ENCODE peak calls at places on chromosomes 16 and 17, in ten cellular contexts. A is AG08396; S is stimulated activated CD4-positive, alpha-beta T cell treated with anti-CD3 and anti-CD28 coated beads, Interleukin-1b, Interleukin-23, amount 100 ng/mL, for 1 hour; W is sciatic nerve; T is stimulated activated CD8-positive, alpha-beta memory T cell treated with anti-CD3 and anti-CD28 coated beads, Interleukin-2, amount 100 ng/mL, for 48 hours; K is activated T-helper 1 cell treated with Interleukin-2 at 50 U/mL for 16 hours; Q is EH; L is GM23248; R is kidney glomerular epithelial cell; H is EL. G is an unnamed sample.

GRCh38 chr16:87662254-87663204 is 60.2 kb downstream of the JPH3 start:
- DNase-seq in A (no peak), T (no peak), L (no peak), Q (no peak), K (no peak), W (no peak), H (no peak), S (no peak), R (no peak), G (no peak)

GRCh38 chr17:5282639-5283217 is 644 bp downstream of the RABEP1 start:
- DNase-seq in S (peak; percentile 27), W (peak; percentile 66), K (no peak), L (peak; percentile 54), T (no peak), R (no peak), A (peak; percentile 49), Q (peak; percentile 16), H (peak; percentile 23), G (peak; percentile 37)

GRCh38 chr17:17540278-17540906 is 44.2 kb upstream of the RASD1 start:
- DNase-seq in Q (no peak), A (no peak), R (no peak), L (no peak), W (no peak), T (no peak), S (no peak), H (no peak), K (no peak), G (no peak)

GRCh38 chr17:51397361-51398127 is 137.2 kb downstream of the UTP18 start:
- DNase-seq in T (no peak), A (peak; percentile 24), R (peak; percentile 81), H (peak; percentile 70), L (peak; percentile 52), K (no peak), W (no peak), S (no peak), Q (peak; percentile 39), G (no peak)

GRCh38 chr17:68910256-68910705 is 44.9 kb downstream of the ABCA8 start:
- DNase-seq in T (no peak), W (peak; percentile 63), H (peak; percentile 6), K (no peak), L (peak; percentile 12), A (no peak), R (no peak), S (no peak), Q (no peak), G (no peak)

GRCh38 chr17:55769625-55770000 is 18.8 kb downstream of the PCTP start:
- DNase-seq in S (no peak), W (no peak), L (peak; percentile 97), Q (peak; percentile 88), R (no peak), H (peak; percentile 83), A (peak; percentile 72), T (no peak), K (no peak), G (no peak)

GRCh38 chr16:56965149-56965938 is 3.6 kb downstream of the CETP start:
- DNase-seq in K (no peak), A (no peak), T (no peak), R (no peak), L (peak; percentile 42), Q (peak; percentile 34), W (no peak), H (peak; percentile 34), S (no peak), G (no peak)

GRCh38 chr16:86625029-86625428 is 46.7 kb downstream of the FOXL1 start:
- DNase-seq in L (no peak), W (peak; percentile 38), R (no peak), T (no peak), A (no peak), S (no peak), K (no peak), H (no peak), Q (no peak), G (no peak)

GRCh38 chr17:20983359-20983637 is 59.5 kb downstream of the USP22 start:
- DNase-seq in T (no peak), S (no peak), A (no peak), R (no peak), W (no peak), L (no peak), Q (no peak), H (no peak), K (no peak), G (no peak)

GRCh38 chr16:57689772-57690558 is 4.6 kb upstream of the DRC7 start:
- DNase-seq in A (no peak), S (no peak), K (peak; percentile 7), W (no peak), R (no peak), H (no peak), T (peak; percentile 22), L (no peak), Q (no peak), G (peak; percentile 14)

GRCh38 chr17:78779848-78780247 is 2.2 kb downstream of the CYTH1 start:
- DNase-seq in A (no peak), H (no peak), S (no peak), T (no peak), W (no peak), R (no peak), Q (no peak), K (peak; percentile 44), L (no peak), G (no peak)

GRCh38 chr17:48997827-48998556 is 807 bp downstream of the IGF2BP1 start:
- DNase-seq in W (no peak), K (no peak), Q (peak; percentile 41), R (no peak), L (no peak), H (no peak), T (no peak), A (no peak), S (no peak), G (peak; percentile 35)

GRCh38 chr16:12971216-12971615 is 69.8 kb downstream of the SHISA9 start:
- DNase-seq in W (no peak), L (no peak), T (no peak), H (peak; percentile 28), R (peak; percentile 87), K (no peak), Q (peak; percentile 5), S (no peak), A (no peak), G (no peak)

GRCh38 chr16:65889533-65889966 is 476.9 kb upstream of the CDH5 start:
- DNase-seq in S (no peak), Q (no peak), K (no peak), A (no peak), R (no peak), W (no peak), H (no peak), T (no peak), L (peak; percentile 4), G (peak; percentile 16)

GRCh38 chr17:48545022-48545376 is at the start of gene HOXB2:
- DNase-seq in K (no peak), W (peak; percentile 77), H (no peak), Q (peak; percentile 49), T (no peak), R (no peak), L (peak; percentile 82), S (no peak), A (no peak), G (peak; percentile 78)

GRCh38 chr16:86635181-86635580 is 56.8 kb downstream of the FOXL1 start:
- DNase-seq in R (no peak), A (no peak), S (no peak), K (no peak), T (no peak), W (no peak), L (peak; percentile 81), Q (no peak), H (no peak), G (no peak)

GRCh38 chr17:77495575-77495974 is 354.8 kb downstream of the SEC14L1 start:
- DNase-seq in Q (no peak), H (no peak), S (no peak), K (no peak), R (no peak), L (no peak), T (no peak), W (peak; percentile 54), A (no peak), G (no peak)

GRCh38 chr17:57898487-57899311 is 48.9 kb upstream of the MRPS23 start:
- DNase-seq in T (no peak), K (no peak), S (no peak), W (peak; percentile 72), Q (peak; percentile 89), A (peak; percentile 83), L (peak; percentile 54), R (no peak), H (peak; percentile 79), G (no peak)

GRCh38 chr16:11682655-11683096 is 14.4 kb downstream of the SNN start:
- DNase-seq in K (no peak), S (no peak), H (peak; percentile 94), L (peak; percentile 95), T (no peak), R (peak; percentile 95), W (no peak), Q (peak; percentile 96), A (peak; percentile 84), G (no peak)

GRCh38 chr17:2965621-2966275 is 97.7 kb downstream of the OR1D5 start:
- DNase-seq in S (no peak), A (no peak), T (no peak), H (peak; percentile 70), L (peak; percentile 85), W (no peak), R (peak; percentile 24), K (no peak), Q (peak; percentile 80), G (no peak)

GRCh38 chr17:9677411-9677810 is 32.1 kb downstream of the USP43 start:
- DNase-seq in S (no peak), H (no peak), W (no peak), A (no peak), T (no peak), K (no peak), R (no peak), Q (no peak), L (no peak), G (no peak)

GRCh38 chr16:79598341-79599181 is 2.0 kb downstream of the MAF start:
- DNase-seq in H (peak; percentile 30), L (peak; percentile 12), S (no peak), Q (no peak), K (peak; percentile 16), T (no peak), R (peak; percentile 27), A (peak; percentile 55), W (peak; percentile 75), G (no peak)

GRCh38 chr17:83176272-83176955 is 97.0 kb downstream of the METRNL start:
- DNase-seq in S (no peak), K (no peak), W (peak; percentile 50), T (no peak), R (no peak), L (no peak), Q (no peak), A (no peak), H (no peak), G (no peak)

GRCh38 chr16:19804538-19805323 is 79.9 kb downstream of the GPRC5B start:
- DNase-seq in K (peak; percentile 29), R (no peak), S (no peak), L (no peak), A (no peak), T (no peak), W (no peak), Q (no peak), H (no peak), G (peak; percentile 96)

GRCh38 chr17:30332057-30332542 is 1.8 kb downstream of the TMIGD1 start:
- DNase-seq in R (peak; percentile 29), L (peak; percentile 72), A (no peak), T (no peak), W (no peak), K (peak; percentile 21), S (no peak), H (peak; percentile 73), Q (peak; percentile 89), G (no peak)

GRCh38 chr16:1296688-1297412 is 12.6 kb upstream of the UBE2I start:
- DNase-seq in H (peak; percentile 58), K (no peak), W (no peak), S (no peak), T (no peak), L (peak; percentile 84), Q (peak; percentile 66), A (peak; percentile 64), R (peak; percentile 83), G (peak; percentile 16)

GRCh38 chr17:65666869-65667268 is 105.4 kb upstream of the AXIN2 start:
- DNase-seq in R (no peak), W (no peak), S (no peak), H (no peak), A (no peak), Q (peak; percentile 14), T (no peak), K (no peak), L (no peak), G (no peak)

GRCh38 chr17:17943281-17943984 is 28.8 kb downstream of the TOM1L2 start:
- DNase-seq in R (no peak), H (no peak), K (no peak), A (no peak), W (no peak), S (no peak), Q (no peak), L (no peak), T (no peak), G (no peak)